ENCODE peak calls at places on chromosomes 2 and 18, in eight cellular contexts. Y is psoas muscle, A is fibroblast of lung, R is brain microvascular endothelial cell, T is GM12864, B is MCF 10A, Q is astrocyte of the spinal cord, K is tibial nerve. F is an unnamed sample.

GRCh38 chr2:120453635-120453998 is 107.7 kb downstream of the INHBB start:
- DNase-seq in Y (no peak), A (peak), R (peak), T (no peak), B (no peak), Q (no peak), K (no peak), F (no peak)

GRCh38 chr18:55275042-55275897 is 312.7 kb downstream of the TCF4 start:
- DNase-seq in Y (peak), A (peak), R (peak), T (no peak), B (peak), Q (peak), K (no peak), F (no peak)

GRCh38 chr2:85988210-85988913 is 99.6 kb upstream of the ST3GAL5 start:
- DNase-seq in Y (no peak), A (no peak), R (no peak), T (no peak), B (no peak), Q (no peak), K (no peak), F (no peak)

GRCh38 chr2:145076085-145076484 is 556.2 kb upstream of the ZEB2 start:
- DNase-seq in Y (no peak), A (no peak), R (no peak), T (no peak), B (no peak), Q (no peak), K (no peak), F (no peak)

GRCh38 chr18:79606621-79607331 is 72.8 kb upstream of the CTDP1 start:
- DNase-seq in Y (peak), A (no peak), R (no peak), T (no peak), B (no peak), Q (no peak), K (peak), F (no peak)

GRCh38 chr2:105718846-105719432 is 25.8 kb upstream of the NCK2 start:
- DNase-seq in Y (no peak), A (no peak), R (no peak), T (no peak), B (no peak), Q (no peak), K (no peak), F (no peak)

GRCh38 chr18:59140287-59140885 is 702 bp downstream of the SEC11C start:
- DNase-seq in Y (no peak), A (peak), R (peak), T (no peak), B (peak), Q (peak), K (no peak), F (no peak)

GRCh38 chr2:159614534-159615186 is 1.7 kb downstream of the BAZ2B start:
- DNase-seq in Y (no peak), A (no peak), R (no peak), T (no peak), B (no peak), Q (no peak), K (no peak), F (no peak)

GRCh38 chr2:30239308-30240161 is 8.2 kb downstream of the LBH start:
- DNase-seq in Y (peak), A (peak), R (peak), T (no peak), B (peak), Q (peak), K (peak), F (peak)

GRCh38 chr2:194424683-194425209 is 1232.3 kb upstream of the SLC39A10 start:
- DNase-seq in Y (no peak), A (no peak), R (no peak), T (no peak), B (no peak), Q (no peak), K (no peak), F (no peak)

GRCh38 chr2:129885735-129886134 is 93.7 kb upstream of the RAB6C start:
- DNase-seq in Y (no peak), A (no peak), R (no peak), T (no peak), B (no peak), Q (no peak), K (no peak), F (no peak)
- TF ChIP-seq CTCF in Y (no peak), A (no peak), R (peak), T (peak), B (no peak), Q (no peak), K (no peak), F (no peak)

GRCh38 chr2:57376985-57377384 is 669.6 kb upstream of the VRK2 start:
- DNase-seq in Y (no peak), A (no peak), R (no peak), T (no peak), B (peak), Q (no peak), K (no peak), F (peak)
- TF ChIP-seq CTCF in Y (peak), A (peak), R (peak), T (no peak), B (peak), Q (peak), K (no peak), F (peak)

GRCh38 chr2:189582140-189582825 is 1.7 kb upstream of the SLC40A1 start:
- DNase-seq in Y (no peak), A (no peak), R (no peak), T (no peak), B (no peak), Q (no peak), K (no peak), F (no peak)

GRCh38 chr2:189580662-189581353 is at the start of gene SLC40A1:
- DNase-seq in Y (peak), A (peak), R (peak), T (no peak), B (no peak), Q (peak), K (peak), F (peak)

GRCh38 chr2:189580267-189580661 is 322 bp downstream of the SLC40A1 start:
- DNase-seq in Y (peak), A (peak), R (no peak), T (no peak), B (no peak), Q (no peak), K (no peak), F (peak)

GRCh38 chr2:189579585-189579984 is 1.0 kb downstream of the SLC40A1 start:
- DNase-seq in Y (no peak), A (no peak), R (no peak), T (no peak), B (peak), Q (no peak), K (no peak), F (no peak)

DNA sequence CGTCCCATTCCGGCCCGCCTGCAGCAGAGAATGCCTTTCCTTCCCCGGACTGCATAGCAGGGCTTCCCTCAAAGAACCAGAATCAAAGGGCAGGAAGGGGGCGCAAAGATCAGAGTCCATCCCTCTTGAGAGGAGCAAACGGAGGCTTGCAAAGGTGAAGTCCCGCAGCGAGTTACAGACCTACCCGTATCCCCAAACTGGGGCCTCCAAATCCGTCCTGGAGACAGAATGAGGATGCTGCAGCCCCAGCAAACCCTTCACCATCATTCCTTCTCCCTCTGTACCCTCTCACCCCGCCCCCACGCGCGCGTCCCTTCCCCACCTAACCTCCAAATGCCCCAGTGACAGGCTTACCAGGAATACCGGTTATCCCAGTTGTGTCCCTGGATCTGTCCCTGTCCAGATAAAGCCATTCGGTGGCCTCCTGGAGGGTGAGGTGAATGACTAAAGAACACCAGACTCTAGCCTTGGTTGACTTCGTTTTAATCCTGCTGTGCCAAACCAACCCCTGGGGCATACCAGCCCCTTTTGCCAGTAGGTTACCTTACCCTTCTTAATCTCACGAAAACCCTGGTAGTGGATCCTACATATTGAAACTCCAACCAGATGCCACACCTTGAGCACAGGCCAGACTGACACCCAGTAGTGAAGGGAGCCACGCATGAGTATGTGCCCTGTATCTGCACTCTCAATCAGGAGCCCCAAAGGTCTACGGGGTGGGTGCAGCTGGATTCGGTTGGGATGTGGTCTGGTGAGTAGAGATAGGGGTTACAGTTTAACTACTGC is 961 bp upstream of the SLC40A1 start:
- DNase-seq in Y (no peak), A (no peak), R (no peak), T (no peak), B (no peak), Q (no peak), K (no peak), F (peak)
- TF ChIP-seq CTCF in Y (no peak), A (no peak), R (no peak), T (no peak), B (no peak), Q (no peak), K (no peak), F (no peak)

GRCh38 chr18:7601249-7601620 is 34.1 kb downstream of the PTPRM start:
- DNase-seq in Y (no peak), A (peak), R (peak), T (no peak), B (peak), Q (peak), K (no peak), F (no peak)
- TF ChIP-seq CTCF in Y (no peak), A (no peak), R (peak), T (no peak), B (no peak), Q (peak), K (no peak), F (no peak)

DNA sequence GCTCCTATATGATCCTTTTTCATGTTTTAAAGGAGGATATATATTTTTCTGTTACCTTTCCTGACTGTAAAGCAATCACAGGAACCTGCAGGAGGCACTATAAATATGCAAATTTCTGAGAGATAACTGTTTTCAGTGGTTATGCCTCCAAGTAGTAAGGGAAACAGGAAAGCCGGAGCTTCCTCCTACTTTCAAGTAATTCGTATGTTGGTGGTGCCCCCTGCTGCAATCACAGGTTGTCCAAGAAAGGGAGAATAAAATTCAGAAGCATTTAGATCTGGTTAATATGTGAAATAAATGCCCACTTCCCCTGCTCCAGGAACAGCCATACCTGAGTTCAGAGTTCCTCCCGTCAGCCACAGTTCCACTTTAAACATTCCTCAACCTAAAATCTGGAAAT is 12.0 kb upstream of the BCL11A start:
- DNase-seq in Y (no peak), A (peak), R (no peak), T (no peak), B (peak), Q (peak), K (no peak), F (no peak)
- TF ChIP-seq CTCF in Y (peak), A (peak), R (peak), T (peak), B (peak), Q (peak), K (no peak), F (no peak)

GRCh38 chr18:71529708-71530303 is 1014.3 kb downstream of the CBLN2 start:
- DNase-seq in Y (no peak), A (peak), R (peak), T (no peak), B (peak), Q (peak), K (no peak), F (no peak)
- TF ChIP-seq CTCF in Y (no peak), A (no peak), R (no peak), T (no peak), B (no peak), Q (no peak), K (no peak), F (no peak)

GRCh38 chr2:112345030-112346027 is 69.9 kb downstream of the ZC3H6 start:
- DNase-seq in Y (no peak), A (no peak), R (no peak), T (no peak), B (no peak), Q (no peak), K (no peak), F (no peak)
- TF ChIP-seq CTCF in Y (no peak), A (no peak), R (no peak), T (no peak), B (no peak), Q (no peak), K (no peak), F (no peak)